ENCODE peak calls at places on chromosomes 3 and 15, in ten cellular contexts. X is A172; U is stimulated activated CD4-positive, alpha-beta T cell treated with anti-CD3 and anti-CD28 coated beads, Interleukin-12 subunit alpha, Interleukin-12 subunit beta, amount 100 ng/mL, for 48 hours; S is activated T-cell treated with anti-CD3 and anti-CD28 coated beads, Interleukin-2, amount 50 U/mL, for 72 hours; Z is CD4-positive, CD25-positive, alpha-beta regulatory T cell; Q is activated CD8-positive, alpha-beta T cell treated with anti-CD3 and anti-CD28 coated beads, Interleukin-2, amount 10 ng/mL, durations not matched to agents 7 days and 5 days; W is T follicular helper cell; T is astrocyte; C is GM23248; K is bronchial epithelial cell. P is an unnamed sample.

GRCh38 chr3:103629391-103629790 is 1194.6 kb downstream of the ZPLD1 start:
- DNase-seq in X (no peak), U (no peak), S (no peak), Z (no peak), Q (no peak), W (no peak), T (no peak), C (no peak), K (peak), P (no peak)

GRCh38 chr3:43531835-43532234 is 90.0 kb downstream of the ANO10 start:
- DNase-seq in X (peak), U (no peak), S (peak), Z (no peak), Q (no peak), W (no peak), T (peak), C (peak), K (peak), P (no peak)

GRCh38 chr15:36415643-36416042 is 163.8 kb upstream of the CDIN1 start:
- DNase-seq in X (peak), U (no peak), S (no peak), Z (no peak), Q (no peak), W (no peak), T (peak), C (peak), K (peak), P (no peak)

GRCh38 chr3:140276698-140277097 is 341.7 kb downstream of the CLSTN2 start:
- DNase-seq in X (peak), U (no peak), S (no peak), Z (no peak), Q (no peak), W (no peak), T (no peak), C (peak), K (peak), P (no peak)

GRCh38 chr3:104005815-104006214 is 1360.9 kb upstream of the ALCAM start:
- DNase-seq in X (no peak), U (no peak), S (no peak), Z (no peak), Q (no peak), W (no peak), T (peak), C (no peak), K (peak), P (no peak)

GRCh38 chr3:140829796-140830195 is 111.8 kb upstream of the SLC25A36 start:
- DNase-seq in X (no peak), U (no peak), S (no peak), Z (no peak), Q (no peak), W (no peak), T (no peak), C (no peak), K (no peak), P (no peak)

GRCh38 chr3:67863869-67864268 is 209.5 kb upstream of the SUCLG2 start:
- DNase-seq in X (peak), U (no peak), S (no peak), Z (no peak), Q (no peak), W (no peak), T (no peak), C (peak), K (peak), P (no peak)

GRCh38 chr15:59437777-59438574 is at the start of gene FAM81A:
- DNase-seq in X (peak), U (peak), S (peak), Z (no peak), Q (peak), W (no peak), T (peak), C (peak), K (peak), P (peak)

GRCh38 chr3:111809196-111809595 is 49.9 kb upstream of the PHLDB2 start:
- DNase-seq in X (peak), U (no peak), S (no peak), Z (no peak), Q (no peak), W (no peak), T (peak), C (peak), K (no peak), P (no peak)

GRCh38 chr3:111311709-111312235 is 230.2 kb upstream of the CD96 start:
- DNase-seq in X (peak), U (no peak), S (no peak), Z (no peak), Q (peak), W (no peak), T (peak), C (peak), K (no peak), P (no peak)

GRCh38 chr15:47750740-47751262 is 33.5 kb downstream of the SEMA6D start:
- DNase-seq in X (no peak), U (no peak), S (no peak), Z (no peak), Q (no peak), W (no peak), T (no peak), C (no peak), K (no peak), P (no peak)

GRCh38 chr3:119741701-119742100 is 38.9 kb downstream of the CFAP91 start:
- DNase-seq in X (no peak), U (no peak), S (no peak), Z (no peak), Q (no peak), W (no peak), T (no peak), C (no peak), K (no peak), P (no peak)

GRCh38 chr15:84812842-84813241 is 4.3 kb upstream of the ALPK3 start:
- DNase-seq in X (no peak), U (no peak), S (no peak), Z (no peak), Q (no peak), W (no peak), T (no peak), C (no peak), K (peak), P (no peak)

P was measured in coronary artery.